ENCODE peak calls at places on chromosomes 4 and X, in eight cellular contexts. P, Q, R, Z, B, Y, G and O are unnamed samples.

GRCh38 chr4:183571350-183572076 is 66.7 kb downstream of the ING2 start:
- DNase-seq in P (peak; percentile 64), Q (peak; percentile 54), R (peak; percentile 17), Z (peak; percentile 72), B (peak; percentile 88), Y (no peak), G (no peak), O (no peak)

GRCh38 chr4:138162259-138162658 is 79.9 kb downstream of the SLC7A11 start:
- DNase-seq in P (no peak), Q (no peak), R (no peak), Z (no peak), B (no peak), Y (no peak), G (peak; percentile 40), O (no peak)

GRCh38 chr4:72568959-72569718 is at the start of gene ADAMTS3:
- DNase-seq in P (peak; percentile 41), Q (peak; percentile 53), R (peak; percentile 59), Z (no peak), B (peak; percentile 47), Y (peak; percentile 61), G (peak; percentile 93), O (peak; percentile 11)

GRCh38 chr4:185307136-185307950 is 88.4 kb downstream of the LRP2BP start:
- DNase-seq in P (no peak), Q (no peak), R (no peak), Z (no peak), B (no peak), Y (no peak), G (peak; percentile 20), O (peak; percentile 81)

GRCh38 chr4:4284827-4285618 is 4.9 kb downstream of the LYAR start:
- DNase-seq in P (no peak), Q (peak; percentile 39), R (no peak), Z (peak; percentile 67), B (no peak), Y (no peak), G (no peak), O (no peak)

GRCh38 chr4:129384974-129385373 is 289.0 kb downstream of the C4orf33 start:
- DNase-seq in P (no peak), Q (no peak), R (no peak), Z (no peak), B (no peak), Y (no peak), G (no peak), O (no peak)

GRCh38 chr4:8547108-8547911 is 32.9 kb upstream of the GPR78 start:
- DNase-seq in P (no peak), Q (peak; percentile 27), R (no peak), Z (peak; percentile 12), B (peak; percentile 43), Y (no peak), G (peak; percentile 56), O (no peak)

GRCh38 chr4:189656551-189657165 is 284.0 kb upstream of the FRG1 start:
- DNase-seq in P (no peak), Q (no peak), R (no peak), Z (no peak), B (no peak), Y (no peak), G (no peak), O (no peak)

GRCh38 chr4:153521995-153522799 is 56.0 kb downstream of the TMEM131L start:
- DNase-seq in P (no peak), Q (no peak), R (no peak), Z (no peak), B (no peak), Y (no peak), G (no peak), O (peak; percentile 61)

GRCh38 chr4:78599931-78600375 is 48.4 kb downstream of the ANXA3 start:
- DNase-seq in P (no peak), Q (no peak), R (no peak), Z (no peak), B (no peak), Y (no peak), G (no peak), O (no peak)

GRCh38 chr4:125827338-125828074 is 512.8 kb downstream of the FAT4 start:
- DNase-seq in P (no peak), Q (peak; percentile 3), R (no peak), Z (no peak), B (no peak), Y (no peak), G (no peak), O (no peak)

GRCh38 chr4:39341075-39341725 is 25.0 kb downstream of the RFC1 start:
- DNase-seq in P (no peak), Q (no peak), R (no peak), Z (peak; percentile 96), B (peak; percentile 63), Y (no peak), G (no peak), O (no peak)

DNA sequence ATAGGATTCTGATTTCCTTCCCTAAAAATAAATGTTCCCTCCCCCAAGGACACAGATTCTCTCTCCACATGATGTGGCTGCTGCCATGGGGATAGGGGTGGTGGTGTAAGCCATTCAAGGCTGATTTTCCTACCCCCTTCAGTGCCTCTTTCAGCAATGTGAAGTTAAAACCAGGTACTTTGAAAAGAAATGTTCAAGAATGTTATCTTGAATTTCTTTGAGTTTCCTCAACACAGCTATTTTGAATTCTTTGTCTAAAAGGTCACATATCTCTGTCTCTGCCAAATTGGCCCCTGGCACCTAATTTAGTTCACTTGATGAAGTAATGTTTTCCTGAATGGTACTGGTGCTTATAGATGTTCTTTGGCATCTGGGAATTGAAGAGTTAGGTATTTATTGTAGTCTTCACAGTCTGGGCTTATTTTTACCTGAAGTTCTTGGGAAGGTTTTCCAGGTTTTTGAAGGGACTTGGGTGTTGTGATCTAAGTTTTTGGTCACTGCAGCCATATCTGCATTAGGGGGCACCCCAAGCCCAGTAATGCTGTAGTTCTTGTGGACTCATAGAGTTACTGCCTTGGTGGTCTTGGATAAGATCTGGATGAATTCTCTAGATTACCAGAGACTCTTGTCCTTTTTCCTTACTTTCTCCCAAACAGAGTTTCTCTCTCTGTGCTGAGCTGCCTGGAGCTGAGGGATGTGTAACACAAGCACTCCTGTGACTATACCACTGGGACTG is 7.6 kb upstream of the DIPK2B start:
- DNase-seq in P (no peak), Q (no peak), R (no peak), Z (no peak), B (no peak), Y (no peak), G (no peak), O (no peak)
- TF ChIP-seq CTCF in P (no peak), Q (no peak), R (no peak), Z (no peak), B (no peak), Y (no peak), G (peak; percentile 24), O (no peak)

GRCh38 chr4:186644316-186644638 is 79.4 kb downstream of the FAT1 start:
- DNase-seq in P (no peak), Q (no peak), R (no peak), Z (no peak), B (no peak), Y (no peak), G (no peak), O (no peak)

GRCh38 chr4:186643501-186644315 is 79.9 kb downstream of the FAT1 start:
- DNase-seq in P (no peak), Q (peak; percentile 90), R (no peak), Z (peak; percentile 94), B (no peak), Y (no peak), G (no peak), O (no peak)

GRCh38 chr4:186642530-186642929 is 81.1 kb downstream of the FAT1 start:
- DNase-seq in P (no peak), Q (no peak), R (no peak), Z (no peak), B (no peak), Y (no peak), G (no peak), O (no peak)

GRCh38 chr4:186644737-186645261 is 78.9 kb downstream of the FAT1 start:
- DNase-seq in P (no peak), Q (peak; percentile 41), R (peak; percentile 36), Z (peak; percentile 80), B (no peak), Y (no peak), G (no peak), O (no peak)

GRCh38 chr4:186642998-186643397 is 80.7 kb downstream of the FAT1 start:
- DNase-seq in P (no peak), Q (no peak), R (peak; percentile 42), Z (no peak), B (no peak), Y (no peak), G (no peak), O (no peak)
- H3K4me3 ChIP-seq in P (no peak overlapping the region), Q (no peak overlapping the region), R (no peak overlapping the region), Z (no peak overlapping the region), B (no peak overlapping the region), Y (no peak overlapping the region), G (no peak overlapping the region), O (no peak overlapping the region)

DNA sequence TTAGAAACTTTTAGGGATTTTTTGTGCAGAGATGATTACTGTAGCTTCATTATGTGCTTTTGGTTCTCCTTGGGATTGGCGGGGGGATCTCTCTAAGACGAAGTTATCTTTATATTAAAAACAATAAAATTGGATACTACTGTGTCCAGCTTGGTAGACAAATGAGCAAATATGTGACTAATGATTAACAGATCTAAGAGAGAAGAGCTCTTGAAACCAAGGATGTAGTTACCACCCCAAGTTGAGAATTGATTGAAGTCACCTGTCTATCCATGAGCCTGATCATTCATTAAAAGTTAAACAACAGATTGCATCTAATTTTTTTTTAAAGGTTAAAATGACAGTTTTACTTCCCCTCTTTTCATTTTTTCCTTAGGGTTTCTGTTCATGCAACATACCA is 8.7 kb downstream of the PAICS start:
- DNase-seq in P (no peak), Q (no peak), R (no peak), Z (no peak), B (no peak), Y (no peak), G (no peak), O (no peak)
- H3K27me3 ChIP-seq in P (no peaks in the 10 kb centered on the region), Q (no peaks in the 10 kb centered on the region), R (no peaks in the 10 kb centered on the region), Z (no peaks in the 10 kb centered on the region), B (no peaks in the 10 kb centered on the region), Y (no peaks in the 10 kb centered on the region), G (no peaks in the 10 kb centered on the region), O (no peaks in the 10 kb centered on the region)

GRCh38 chrX:48474581-48474980 is 1.4 kb upstream of the FTSJ1 start:
- DNase-seq in P (no peak), Q (no peak), R (no peak), Z (no peak), B (no peak), Y (no peak), G (no peak), O (no peak)

GRCh38 chrX:48472851-48473717 is 2.9 kb upstream of the FTSJ1 start:
- DNase-seq in P (no peak), Q (no peak), R (no peak), Z (no peak), B (peak; percentile 52), Y (no peak), G (peak; percentile 54), O (no peak)

GRCh38 chrX:48473718-48473990 is 2.3 kb upstream of the FTSJ1 start:
- DNase-seq in P (no peak), Q (no peak), R (no peak), Z (no peak), B (no peak), Y (no peak), G (no peak), O (no peak)

GRCh38 chrX:48475295-48475694 is 704 bp upstream of the FTSJ1 start:
- DNase-seq in P (no peak), Q (no peak), R (no peak), Z (peak; percentile 40), B (no peak), Y (no peak), G (no peak), O (no peak)

DNA sequence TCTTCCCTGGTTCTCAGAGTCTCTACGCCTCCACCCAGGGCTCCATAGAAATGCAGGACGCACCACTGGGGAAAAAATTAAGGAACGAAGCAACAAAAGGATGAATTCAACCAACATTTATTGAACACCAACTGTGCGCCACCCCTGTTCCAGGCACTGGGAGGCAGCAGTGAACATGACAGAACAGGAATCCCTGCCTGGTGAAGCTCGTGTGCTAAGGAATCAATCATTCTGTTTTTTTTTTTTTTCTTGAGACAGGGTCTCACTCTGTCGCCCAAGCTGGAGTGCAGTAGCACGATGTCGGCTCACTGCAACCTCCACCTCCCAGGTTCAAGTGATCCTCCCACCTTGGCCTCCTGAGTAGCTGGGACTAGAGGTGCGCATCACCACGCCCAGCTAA is 1.9 kb upstream of the FTSJ1 start:
- DNase-seq in P (no peak), Q (peak; percentile 21), R (no peak), Z (no peak), B (no peak), Y (no peak), G (peak; percentile 23), O (no peak)
- TF ChIP-seq CTCF in P (no peak), Q (peak; percentile 45), R (no peak), Z (peak; percentile 40), B (no peak), Y (no peak), G (peak; percentile 27), O (peak; percentile 45)